ENCODE peak calls at places on chromosomes 3 and 15, in seven cellular contexts. P, Y, D, M, H, X and T are unnamed samples.

GRCh38 chr3:106120334-106120733 is 251.5 kb upstream of the CBLB start:
- DNase-seq in P (no peak), Y (no peak), D (no peak), M (no peak), H (no peak), X (no peak), T (no peak)

GRCh38 chr3:99720985-99721632 is 82.7 kb downstream of the COL8A1 start:
- DNase-seq in P (no peak), Y (no peak), D (no peak), M (peak; percentile 27), H (peak; percentile 31), X (no peak), T (no peak)

GRCh38 chr3:71163216-71163918 is 420.2 kb downstream of the FOXP1 start:
- DNase-seq in P (no peak), Y (no peak), D (no peak), M (no peak), H (no peak), X (no peak), T (no peak)

GRCh38 chr15:92510163-92510882 is 116.6 kb downstream of the ST8SIA2 start:
- DNase-seq in P (no peak), Y (peak; percentile 15), D (no peak), M (no peak), H (no peak), X (no peak), T (no peak)

GRCh38 chr3:23343509-23343908 is 140.4 kb downstream of the UBE2E2 start:
- DNase-seq in P (no peak), Y (no peak), D (no peak), M (no peak), H (no peak), X (no peak), T (no peak)

GRCh38 chr15:93037341-93038063 is 51.5 kb downstream of the RGMA start:
- DNase-seq in P (peak; percentile 46), Y (no peak), D (peak; percentile 78), M (no peak), H (peak; percentile 64), X (no peak), T (peak; percentile 83)

GRCh38 chr3:60250810-60251209 is 1000.4 kb downstream of the FHIT start:
- DNase-seq in P (no peak), Y (no peak), D (no peak), M (no peak), H (no peak), X (no peak), T (no peak)

GRCh38 chr3:79973917-79974595 is 206.3 kb upstream of the ROBO1 start:
- DNase-seq in P (no peak), Y (peak; percentile 11), D (peak; percentile 26), M (no peak), H (no peak), X (no peak), T (no peak)

GRCh38 chr3:49351521-49352011 is 6.6 kb downstream of the GPX1 start:
- DNase-seq in P (no peak), Y (peak; percentile 67), D (no peak), M (no peak), H (no peak), X (no peak), T (no peak)

GRCh38 chr3:45140392-45140791 is 5.8 kb downstream of the CDCP1 start:
- DNase-seq in P (peak; percentile 70), Y (no peak), D (peak; percentile 30), M (no peak), H (no peak), X (no peak), T (no peak)

GRCh38 chr3:72628065-72628464 is 220.2 kb downstream of the SHQ1 start:
- DNase-seq in P (no peak), Y (no peak), D (no peak), M (no peak), H (no peak), X (no peak), T (no peak)

GRCh38 chr3:63979093-63979492 is 44.2 kb downstream of the PSMD6 start:
- DNase-seq in P (no peak), Y (no peak), D (no peak), M (no peak), H (no peak), X (no peak), T (no peak)

GRCh38 chr3:65004316-65004715 is 316.5 kb upstream of the ADAMTS9 start:
- DNase-seq in P (no peak), Y (no peak), D (no peak), M (no peak), H (no peak), X (no peak), T (no peak)

GRCh38 chr3:56921573-56922571 is 120.1 kb upstream of the ARHGEF3 start:
- DNase-seq in P (no peak), Y (no peak), D (no peak), M (no peak), H (no peak), X (no peak), T (peak; percentile 71)

GRCh38 chr15:89648106-89649012 is 6.9 kb downstream of the KIF7 start:
- DNase-seq in P (peak; percentile 30), Y (no peak), D (no peak), M (no peak), H (no peak), X (no peak), T (peak; percentile 13)

GRCh38 chr3:149771652-149772271 is 19.5 kb upstream of the COMMD2 start:
- DNase-seq in P (peak; percentile 76), Y (peak; percentile 43), D (peak; percentile 45), M (peak; percentile 65), H (peak; percentile 21), X (no peak), T (peak; percentile 65)

GRCh38 chr3:20905210-20905805 is 719.3 kb upstream of the SGO1 start:
- DNase-seq in P (no peak), Y (no peak), D (no peak), M (no peak), H (no peak), X (no peak), T (no peak)

GRCh38 chr3:197611255-197611654 is 55.5 kb upstream of the BDH1 start:
- DNase-seq in P (no peak), Y (no peak), D (no peak), M (no peak), H (no peak), X (no peak), T (no peak)

GRCh38 chr15:43939070-43939469 is 112.3 kb downstream of the WDR76 start:
- DNase-seq in P (no peak), Y (peak; percentile 17), D (no peak), M (no peak), H (no peak), X (peak; percentile 47), T (no peak)

GRCh38 chr15:39153718-39154117 is 427.2 kb upstream of the THBS1 start:
- DNase-seq in P (peak; percentile 62), Y (no peak), D (no peak), M (no peak), H (no peak), X (no peak), T (no peak)

GRCh38 chr3:188303286-188303799 is 149.4 kb downstream of the LPP start:
- DNase-seq in P (no peak), Y (no peak), D (no peak), M (no peak), H (no peak), X (no peak), T (no peak)

GRCh38 chr15:60635507-60636352 is 156.8 kb upstream of the ICE2 start:
- DNase-seq in P (no peak), Y (no peak), D (no peak), M (no peak), H (no peak), X (no peak), T (no peak)

GRCh38 chr15:51580982-51581381 is 41.6 kb downstream of the DMXL2 start:
- DNase-seq in P (no peak), Y (no peak), D (no peak), M (no peak), H (no peak), X (no peak), T (no peak)

GRCh38 chr15:68487087-68487843 is 55.3 kb upstream of the ITGA11 start:
- DNase-seq in P (no peak), Y (peak; percentile 51), D (no peak), M (no peak), H (no peak), X (no peak), T (no peak)

GRCh38 chr3:128617557-128618397 is 32.8 kb downstream of the RPN1 start:
- DNase-seq in P (peak; percentile 99), Y (peak; percentile 94), D (peak; percentile 99), M (peak; percentile 99), H (peak; percentile 98), X (peak; percentile 99), T (peak; percentile 99)
- TF ChIP-seq POLR2A in P (no peak), Y (no peak), D (peak; percentile 56), M (peak; percentile 72), H (peak; percentile 51), X (no peak), T (no peak)

GRCh38 chr15:63232400-63232799 is 43.0 kb downstream of the RAB8B start:
- DNase-seq in P (no peak), Y (no peak), D (no peak), M (no peak), H (no peak), X (no peak), T (no peak)
- H3K4me1 ChIP-seq in P (peaks cover 13% of the 10 kb centered on the region), Y (peaks cover 60% of the 10 kb centered on the region), D (peaks cover 2% of the 10 kb centered on the region), M (peaks cover 82% of the 10 kb centered on the region), H (no peaks in the 10 kb centered on the region), X (peaks cover 37% of the 10 kb centered on the region), T (peaks cover 34% of the 10 kb centered on the region)

GRCh38 chr15:65130941-65131340 is 2.7 kb downstream of the PDCD7 start:
- DNase-seq in P (no peak), Y (peak; percentile 24), D (no peak), M (no peak), H (no peak), X (no peak), T (no peak)

GRCh38 chr15:65132841-65133549 is 613 bp downstream of the PDCD7 start:
- DNase-seq in P (peak; percentile 48), Y (peak; percentile 55), D (peak; percentile 36), M (peak; percentile 43), H (no peak), X (no peak), T (no peak)

GRCh38 chr15:65133550-65134200 is at the start of gene PDCD7:
- DNase-seq in P (peak; percentile 95), Y (peak; percentile 96), D (peak; percentile 94), M (peak; percentile 90), H (peak; percentile 80), X (peak; percentile 95), T (peak; percentile 93)
- TF ChIP-seq POLR2A in P (peak; percentile 65), Y (peak; percentile 96), D (peak; percentile 69), M (peak; percentile 79), H (peak; percentile 16), X (peak; percentile 21), T (peak; percentile 48)

GRCh38 chr15:59273266-59273665 is 66.6 kb downstream of the LDHAL6B start:
- DNase-seq in P (peak; percentile 78), Y (peak; percentile 91), D (no peak), M (no peak), H (no peak), X (no peak), T (no peak)
- H3K4me1 ChIP-seq in P (peaks cover 5% of the 10 kb centered on the region), Y (peaks cover 100% of the 10 kb centered on the region), D (no peaks in the 10 kb centered on the region), M (no peaks in the 10 kb centered on the region), H (no peaks in the 10 kb centered on the region), X (no peaks in the 10 kb centered on the region), T (no peaks in the 10 kb centered on the region)